ENCODE peak calls at places on chromosomes 16 and 17, in ten cellular contexts. L, Y, A, U, O, R, I, T, X and Z are unnamed samples.

GRCh38 chr16:61194573-61194972 is 841.7 kb downstream of the CDH8 start:
- DNase-seq in T (no peak), L (no peak), I (no peak), O (no peak), R (no peak), U (no peak), Y (no peak), X (no peak), A (no peak), Z (no peak)

GRCh38 chr17:67490471-67490870 is 113.4 kb downstream of the PITPNC1 start:
- DNase-seq in I (no peak), O (no peak), T (no peak), Y (no peak), U (peak; percentile 49), L (no peak), X (no peak), A (no peak), R (no peak), Z (no peak)

GRCh38 chr16:47644166-47644565 is 183.0 kb downstream of the PHKB start:
- DNase-seq in R (no peak), A (no peak), X (no peak), U (no peak), O (no peak), L (no peak), I (no peak), T (no peak), Y (no peak), Z (no peak)

GRCh38 chr16:72371307-72372081 is 199.5 kb upstream of the PMFBP1 start:
- DNase-seq in A (peak; percentile 35), U (peak; percentile 70), O (no peak), I (no peak), Y (peak; percentile 44), X (no peak), T (no peak), L (no peak), R (no peak), Z (no peak)

GRCh38 chr17:34635876-34636275 is 56.5 kb downstream of the TMEM132E start:
- DNase-seq in U (no peak), R (no peak), I (no peak), O (no peak), T (peak; percentile 35), L (no peak), A (no peak), X (no peak), Y (no peak), Z (no peak)

GRCh38 chr16:35525979-35526590 is 2066.7 kb downstream of the TP53TG3F start:
- DNase-seq in R (no peak), X (no peak), U (no peak), T (no peak), O (no peak), A (no peak), L (no peak), I (no peak), Y (no peak), Z (no peak)

GRCh38 chr16:79042886-79043285 is 557.7 kb downstream of the MAF start:
- DNase-seq in T (no peak), X (peak; percentile 5), A (no peak), Y (no peak), I (no peak), L (no peak), O (no peak), U (no peak), R (no peak), Z (no peak)

GRCh38 chr17:63961355-63962207 is 11.1 kb downstream of the SCN4A start:
- DNase-seq in O (peak; percentile 64), U (peak; percentile 99), T (peak; percentile 95), X (no peak), R (peak; percentile 80), I (peak; percentile 86), Y (peak; percentile 67), A (peak; percentile 91), L (peak; percentile 56), Z (no peak)

GRCh38 chr16:88319116-88319965 is 63.4 kb upstream of the ZNF469 start:
- DNase-seq in U (no peak), R (no peak), I (no peak), L (no peak), O (no peak), Y (no peak), X (no peak), T (no peak), A (no peak), Z (no peak)

GRCh38 chr16:80527297-80527696 is 13.5 kb upstream of the DYNLRB2 start:
- DNase-seq in U (peak; percentile 77), L (no peak), T (no peak), X (peak; percentile 14), A (peak; percentile 9), Y (no peak), R (no peak), I (no peak), O (peak; percentile 25), Z (no peak)

GRCh38 chr16:57638381-57638780 is 10.0 kb downstream of the ADGRG1 start:
- DNase-seq in I (no peak), T (no peak), R (no peak), Y (no peak), X (no peak), O (no peak), L (no peak), U (no peak), A (no peak), Z (no peak)

GRCh38 chr16:57640185-57640584 is 11.8 kb downstream of the ADGRG1 start:
- DNase-seq in A (no peak), Y (no peak), I (no peak), O (no peak), T (no peak), L (no peak), U (no peak), X (no peak), R (no peak), Z (no peak)

GRCh38 chr16:57639172-57639571 is 10.7 kb downstream of the ADGRG1 start:
- DNase-seq in L (peak; percentile 41), X (no peak), A (peak; percentile 87), I (no peak), R (no peak), T (no peak), O (no peak), U (peak; percentile 90), Y (no peak), Z (peak; percentile 51)

GRCh38 chr16:57642368-57643135 is 14.1 kb downstream of the ADGRG1 start:
- DNase-seq in I (no peak), X (no peak), T (no peak), L (no peak), U (no peak), A (no peak), O (no peak), R (no peak), Y (no peak), Z (no peak)

DNA sequence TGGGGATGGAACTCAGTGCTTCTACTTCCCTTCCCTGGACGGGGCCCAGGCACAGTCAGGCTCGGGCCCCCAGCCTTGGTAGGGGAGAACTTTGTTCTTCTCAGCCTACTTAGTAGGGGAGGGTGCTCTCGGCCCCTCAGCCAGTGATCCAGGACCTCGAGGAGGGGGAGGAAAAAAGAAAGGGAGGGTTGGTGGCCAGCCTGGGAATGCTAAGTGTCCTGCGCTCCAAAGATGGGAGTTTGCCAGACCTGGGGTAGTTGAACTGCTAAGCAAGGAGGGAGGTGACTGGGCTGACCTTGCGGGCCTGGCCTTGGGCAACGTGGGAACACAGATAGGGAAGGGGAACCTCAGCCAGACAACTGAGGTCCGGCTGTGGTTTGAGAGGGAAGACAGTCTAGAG is 12.2 kb downstream of the ADGRG1 start:
- DNase-seq in R (no peak), A (no peak), L (no peak), U (no peak), X (no peak), O (no peak), T (no peak), Y (no peak), I (no peak), Z (peak; percentile 58)
- H3K27ac ChIP-seq in R (no peak overlapping the region), A (no peak overlapping the region), L (peak overlapping the region; percentile 93), U (no peak overlapping the region), X (no peak overlapping the region), O (no peak overlapping the region), T (no peak overlapping the region), Y (no peak overlapping the region), I (no peak overlapping the region), Z (peak overlapping the region; percentile 29)

GRCh38 chr17:41648411-41649195 is 24.2 kb upstream of the KRT17 start:
- DNase-seq in L (peak; percentile 84), R (peak; percentile 94), O (peak; percentile 91), T (peak; percentile 93), I (peak; percentile 92), A (peak; percentile 89), U (peak; percentile 94), Y (peak; percentile 86), X (peak; percentile 79), Z (peak; percentile 77)
- H3K27ac ChIP-seq in L (no peak overlapping the region), R (no peak overlapping the region), O (peak overlapping the region; percentile 76), T (no peak overlapping the region), I (peak overlapping the region; percentile 44), A (no peak overlapping the region), U (no peak overlapping the region), Y (no peak overlapping the region), X (no peak overlapping the region), Z (no peak overlapping the region)

GRCh38 chr17:31279401-31279800 is 17.6 kb downstream of the OMG start:
- DNase-seq in I (no peak), R (no peak), U (peak; percentile 64), X (no peak), O (no peak), A (no peak), L (no peak), T (no peak), Y (no peak), Z (no peak)

GRCh38 chr17:31283841-31284240 is 13.2 kb downstream of the OMG start:
- DNase-seq in A (no peak), U (no peak), O (no peak), I (no peak), Y (no peak), R (no peak), T (no peak), L (no peak), X (no peak), Z (no peak)

GRCh38 chr17:31275126-31275525 is 21.9 kb downstream of the OMG start:
- DNase-seq in I (no peak), L (no peak), Y (no peak), X (no peak), U (no peak), R (no peak), A (no peak), T (no peak), O (no peak), Z (no peak)

GRCh38 chr17:31286587-31286986 is 10.5 kb downstream of the OMG start:
- DNase-seq in O (no peak), R (no peak), X (no peak), A (no peak), U (peak; percentile 19), L (no peak), Y (no peak), T (no peak), I (no peak), Z (no peak)

GRCh38 chr17:31281061-31281460 is 16.0 kb downstream of the OMG start:
- DNase-seq in A (no peak), Y (no peak), L (no peak), T (no peak), U (no peak), O (no peak), X (no peak), R (no peak), I (no peak), Z (no peak)
- H3K27ac ChIP-seq in A (no peak overlapping the region), Y (no peak overlapping the region), L (no peak overlapping the region), T (no peak overlapping the region), U (no peak overlapping the region), O (no peak overlapping the region), X (no peak overlapping the region), R (no peak overlapping the region), I (no peak overlapping the region), Z (no peak overlapping the region)

GRCh38 chr16:50154369-50154947 is 1.4 kb downstream of the TENT4B start:
- DNase-seq in O (no peak), L (no peak), A (peak; percentile 37), Y (no peak), T (no peak), U (peak; percentile 25), I (no peak), X (no peak), R (no peak), Z (peak; percentile 55)
- H3K27ac ChIP-seq in O (peak overlapping the region; percentile 77), L (peak overlapping the region; percentile 98), A (peak overlapping the region; percentile 81), Y (peak overlapping the region; percentile 97), T (peak overlapping the region; percentile 99), U (no peak overlapping the region), I (peak overlapping the region; percentile 89), X (peak overlapping the region; percentile 56), R (peak overlapping the region; percentile 75), Z (peak overlapping the region; percentile 57)